ENCODE peak calls at places on chromosomes 6 and 20, in nine cellular contexts. C is activated naive CD4-positive, alpha-beta T cell treated with anti-CD3 and anti-CD28 coated beads for 36 hours; D is endothelial cell; S is stimulated activated CD4-positive, alpha-beta T cell treated with anti-CD3 and anti-CD28 coated beads, Interleukin-2, amount 100 ng/mL, for 48 hours; H is AG09319; A is T-helper 1 cell; O is NCI-H510A; W is stimulated activated CD8-positive, alpha-beta memory T cell treated with anti-CD3 and anti-CD28 coated beads, Interleukin-2, amount 100 ng/mL, for 48 hours; L is T1000. U is an unnamed sample.

GRCh38 chr20:47309806-47310426 is 46.6 kb downstream of the ZMYND8 start:
- DNase-seq in A (no peak), L (no peak), S (no peak), W (no peak), O (no peak), C (no peak), H (no peak), D (no peak), U (no peak)

GRCh38 chr6:134419717-134420116 is 101.8 kb upstream of the SGK1 start:
- DNase-seq in A (no peak), L (no peak), S (no peak), D (no peak), C (no peak), O (no peak), H (no peak), W (no peak), U (no peak)

GRCh38 chr20:57707849-57708693 is 1.7 kb downstream of the PMEPA1 start:
- DNase-seq in L (no peak), S (no peak), H (no peak), C (no peak), W (no peak), D (no peak), O (no peak), A (no peak), U (no peak)

GRCh38 chr6:100464162-100464851 is 414 bp downstream of the SIM1 start:
- DNase-seq in H (no peak), W (no peak), S (no peak), O (no peak), D (peak), C (no peak), L (no peak), A (no peak), U (no peak)

GRCh38 chr20:20407891-20408805 is 40.2 kb downstream of the INSM1 start:
- DNase-seq in L (no peak), C (no peak), H (no peak), S (no peak), A (no peak), D (no peak), O (no peak), W (no peak), U (no peak)

GRCh38 chr6:81767163-81768000 is 14.9 kb upstream of the TENT5A start:
- DNase-seq in H (no peak), A (no peak), C (no peak), D (no peak), L (peak), S (no peak), O (no peak), W (no peak), U (no peak)

GRCh38 chr20:34461779-34462087 is 54.5 kb upstream of the DYNLRB1 start:
- DNase-seq in A (no peak), W (no peak), O (no peak), D (no peak), S (no peak), C (no peak), L (no peak), H (no peak), U (no peak)

GRCh38 chr6:52284131-52284459 is 447 bp downstream of the MCM3 start:
- DNase-seq in A (no peak), D (peak), H (no peak), W (peak), O (peak), C (peak), L (no peak), S (peak), U (peak)

GRCh38 chr20:53789913-53790675 is 196.5 kb upstream of the ZNF217 start:
- DNase-seq in O (no peak), S (no peak), W (no peak), A (no peak), D (no peak), C (no peak), L (no peak), H (no peak), U (no peak)

GRCh38 chr6:31903957-31904356 is 2.1 kb upstream of the ZBTB12 start:
- DNase-seq in D (no peak), H (no peak), L (no peak), O (no peak), C (no peak), S (no peak), A (no peak), W (no peak), U (no peak)

GRCh38 chr6:42978793-42979522 is at the start of gene PEX6:
- DNase-seq in O (peak), L (peak), C (peak), D (peak), S (peak), A (peak), H (peak), W (peak), U (peak)

GRCh38 chr6:169177516-169178196 is 76.0 kb downstream of the THBS2 start:
- DNase-seq in O (no peak), D (no peak), L (no peak), W (no peak), H (no peak), A (no peak), C (no peak), S (no peak), U (no peak)

GRCh38 chr20:4973330-4974097 is 27.8 kb downstream of the SLC23A2 start:
- DNase-seq in W (peak), D (no peak), H (no peak), O (no peak), A (no peak), L (peak), C (peak), S (no peak), U (no peak)

GRCh38 chr20:56417911-56418310 is 5.9 kb downstream of the CASS4 start:
- DNase-seq in L (no peak), H (no peak), W (no peak), S (no peak), A (no peak), D (no peak), C (no peak), O (no peak), U (no peak)

GRCh38 chr6:4460595-4461475 is 315.4 kb upstream of the CDYL start:
- DNase-seq in C (no peak), W (no peak), L (no peak), O (no peak), A (no peak), H (peak), S (no peak), D (no peak), U (no peak)

GRCh38 chr6:6696867-6697531 is 108.5 kb downstream of the LY86 start:
- DNase-seq in A (no peak), H (no peak), D (peak), C (peak), O (no peak), L (no peak), S (peak), W (peak), U (peak)

GRCh38 chr6:51411726-51412125 is 593.1 kb downstream of the TFAP2B start:
- DNase-seq in C (no peak), S (no peak), O (no peak), L (no peak), W (no peak), D (no peak), H (no peak), A (no peak), U (no peak)

GRCh38 chr20:45114465-45115385 is at the start of gene WFDC5:
- DNase-seq in O (no peak), C (peak), W (no peak), L (no peak), S (no peak), A (no peak), H (no peak), D (no peak), U (no peak)

GRCh38 chr6:170025341-170026271 is 265.3 kb downstream of the DLL1 start:
- DNase-seq in A (no peak), L (no peak), S (no peak), C (no peak), D (no peak), O (peak), H (no peak), W (no peak), U (no peak)

GRCh38 chr6:53335224-53335994 is 13.3 kb downstream of the ELOVL5 start:
- DNase-seq in H (no peak), L (no peak), D (peak), W (peak), C (peak), S (peak), A (peak), O (peak), U (no peak)

GRCh38 chr6:4180653-4181255 is 45.4 kb upstream of the ECI2 start:
- DNase-seq in A (no peak), D (no peak), L (no peak), C (no peak), W (no peak), S (no peak), H (no peak), O (peak), U (no peak)

GRCh38 chr6:50449128-50449527 is 264.2 kb upstream of the TFAP2D start:
- DNase-seq in S (no peak), O (no peak), D (no peak), A (no peak), H (no peak), C (no peak), W (no peak), L (no peak), U (no peak)

GRCh38 chr6:133368664-133369063 is 127.5 kb downstream of the EYA4 start:
- DNase-seq in S (no peak), L (no peak), W (no peak), C (no peak), D (no peak), A (no peak), H (no peak), O (no peak), U (no peak)

GRCh38 chr20:4812641-4813075 is 90.9 kb downstream of the PRND start:
- DNase-seq in A (no peak), L (no peak), C (no peak), H (no peak), W (no peak), D (no peak), O (no peak), S (no peak), U (no peak)

U was measured in progenitor cell of endocrine pancreas.